ENCODE peak calls at places on chromosomes 6 and 20, in nine cellular contexts. S, N, W, A, K, M, Z, V and F are unnamed samples.

GRCh38 chr6:158910484-158911075 is 89.4 kb downstream of the RSPH3 start:
- DNase-seq in S (peak; percentile 26), W (no peak), A (no peak), V (no peak), M (peak; percentile 40), Z (no peak), N (no peak), K (no peak), F (no peak)

GRCh38 chr6:29916741-29917140 is 25.6 kb upstream of the HLA-A start:
- DNase-seq in M (no peak), W (no peak), K (no peak), Z (no peak), S (no peak), V (no peak), N (no peak), A (no peak), F (no peak)

GRCh38 chr6:109095821-109096084 is 446 bp downstream of the CEP57L1 start:
- DNase-seq in S (no peak), K (no peak), V (no peak), M (no peak), N (no peak), W (no peak), Z (no peak), A (no peak), F (no peak)

GRCh38 chr6:94548211-94548610 is 1029.1 kb upstream of the MANEA start:
- DNase-seq in S (no peak), N (no peak), W (no peak), Z (no peak), K (no peak), A (no peak), M (no peak), V (no peak), F (no peak)

GRCh38 chr6:32982084-32982701 is 13.8 kb downstream of the BRD2 start:
- DNase-seq in S (no peak), Z (no peak), W (no peak), A (no peak), V (no peak), M (no peak), N (no peak), K (no peak), F (no peak)

GRCh38 chr20:44728835-44729342 is 13.7 kb downstream of the CCN5 start:
- DNase-seq in M (peak; percentile 87), Z (peak; percentile 47), W (no peak), N (peak; percentile 87), S (no peak), K (peak; percentile 71), V (peak; percentile 96), A (peak; percentile 74), F (no peak)

GRCh38 chr20:24634855-24635254 is 165.4 kb downstream of the SYNDIG1 start:
- DNase-seq in V (no peak), S (no peak), Z (no peak), K (no peak), W (no peak), A (no peak), M (no peak), N (no peak), F (no peak)

GRCh38 chr6:167748458-167749379 is 78.0 kb upstream of the AFDN start:
- DNase-seq in N (peak; percentile 56), S (no peak), K (no peak), V (no peak), A (no peak), Z (no peak), M (no peak), W (no peak), F (no peak)

GRCh38 chr20:39042279-39043150 is 80.4 kb downstream of the DHX35 start:
- DNase-seq in Z (no peak), S (no peak), K (no peak), M (no peak), A (no peak), V (peak; percentile 60), W (no peak), N (no peak), F (no peak)

GRCh38 chr20:45822863-45823262 is 4.2 kb downstream of the TNNC2 start:
- DNase-seq in W (peak; percentile 64), M (no peak), V (peak; percentile 68), S (no peak), N (no peak), A (no peak), Z (peak; percentile 58), K (no peak), F (no peak)

GRCh38 chr6:11363881-11364576 is 131.6 kb upstream of the NEDD9 start:
- DNase-seq in K (no peak), N (no peak), S (no peak), V (no peak), M (no peak), A (no peak), W (no peak), Z (no peak), F (no peak)

GRCh38 chr6:141550471-141550870 is 582.3 kb upstream of the GJE1 start:
- DNase-seq in N (no peak), S (no peak), Z (no peak), V (no peak), M (no peak), W (no peak), K (no peak), A (no peak), F (no peak)

GRCh38 chr20:48310312-48310711 is 517.5 kb downstream of the PREX1 start:
- DNase-seq in M (no peak), W (no peak), Z (peak; percentile 80), N (no peak), V (no peak), S (no peak), A (no peak), K (no peak), F (no peak)

GRCh38 chr20:48317578-48317977 is 510.2 kb downstream of the PREX1 start:
- DNase-seq in S (no peak), A (no peak), M (no peak), K (no peak), V (no peak), N (no peak), Z (no peak), W (no peak), F (no peak)

GRCh38 chr20:48313346-48313745 is 514.5 kb downstream of the PREX1 start:
- DNase-seq in V (no peak), Z (no peak), N (no peak), W (no peak), S (no peak), A (no peak), M (no peak), K (no peak), F (no peak)

GRCh38 chr20:48319943-48320584 is 507.7 kb downstream of the PREX1 start:
- DNase-seq in S (no peak), M (no peak), N (no peak), Z (no peak), V (no peak), A (no peak), W (no peak), K (no peak), F (no peak)

DNA sequence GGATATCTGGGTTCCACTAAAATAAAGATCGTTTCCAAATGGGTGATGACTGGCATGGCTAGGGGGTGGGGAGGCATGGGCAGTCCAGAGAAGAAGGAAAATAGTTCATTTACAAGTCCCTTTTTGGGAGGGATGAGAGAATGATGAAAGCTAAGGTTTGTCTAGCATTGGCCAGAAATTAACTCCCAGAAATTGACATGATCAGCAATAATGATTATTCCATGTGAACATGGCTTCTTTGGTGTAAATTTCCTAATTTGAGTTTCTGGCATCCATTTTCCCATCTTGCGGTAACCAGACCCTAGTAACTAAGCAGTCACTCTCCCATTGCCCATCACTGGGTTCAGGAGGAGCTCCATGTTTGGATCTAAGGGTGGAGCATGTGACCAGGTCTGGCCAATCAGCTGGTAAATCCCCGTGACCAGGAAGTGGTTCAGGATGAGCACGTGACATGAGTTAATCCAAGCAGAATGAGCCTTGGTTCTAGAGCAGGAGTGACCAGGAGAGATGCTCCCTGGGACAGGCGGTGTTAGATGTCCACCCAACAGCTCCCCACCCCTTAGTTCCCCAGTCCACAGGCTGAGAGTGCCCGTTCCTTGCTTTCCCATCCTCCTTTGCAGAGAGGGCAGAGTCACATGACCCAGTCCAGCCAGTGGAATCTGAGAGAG is 512.7 kb downstream of the PREX1 start:
- DNase-seq in N (no peak), K (no peak), A (no peak), M (no peak), Z (no peak), S (no peak), W (no peak), V (no peak), F (no peak)
- H3K9me3 ChIP-seq in N (no peaks in the 10 kb centered on the region), K (no peaks in the 10 kb centered on the region), A (no peaks in the 10 kb centered on the region), M (no peaks in the 10 kb centered on the region), Z (no peaks in the 10 kb centered on the region), S (no peaks in the 10 kb centered on the region), W (no peaks in the 10 kb centered on the region), V (no peaks in the 10 kb centered on the region), F (no peaks in the 10 kb centered on the region)

DNA sequence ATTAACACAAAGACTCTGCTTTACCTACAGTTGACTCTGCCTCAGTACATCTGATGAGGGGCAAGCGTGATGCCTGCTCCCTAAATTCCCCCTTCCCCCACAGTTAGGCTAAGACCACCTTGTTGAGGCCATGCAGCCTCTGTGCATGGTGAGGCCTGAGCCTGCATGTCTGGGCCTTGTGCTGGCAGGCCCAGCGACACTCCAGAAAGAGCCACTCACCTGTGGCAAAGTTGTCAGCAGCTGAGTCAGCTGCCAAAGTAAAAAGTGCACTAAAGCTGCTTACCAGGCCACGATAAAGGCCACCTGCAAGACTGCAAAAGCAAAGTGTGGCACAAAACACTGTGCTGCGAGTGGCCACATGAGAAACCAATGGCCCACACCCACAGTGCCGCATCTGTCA is 82.3 kb downstream of the PLEKHG1 start:
- DNase-seq in S (no peak), K (no peak), Z (no peak), A (no peak), M (no peak), V (no peak), W (no peak), N (no peak), F (no peak)
- H3K4me1 ChIP-seq in S (no peaks in the 10 kb centered on the region), K (peaks cover 22% of the 10 kb centered on the region), Z (peaks cover 4% of the 10 kb centered on the region), A (no peaks in the 10 kb centered on the region), M (peaks cover 29% of the 10 kb centered on the region), V (no peaks in the 10 kb centered on the region), W (peaks cover 18% of the 10 kb centered on the region), N (no peaks in the 10 kb centered on the region), F (no peaks in the 10 kb centered on the region)

DNA sequence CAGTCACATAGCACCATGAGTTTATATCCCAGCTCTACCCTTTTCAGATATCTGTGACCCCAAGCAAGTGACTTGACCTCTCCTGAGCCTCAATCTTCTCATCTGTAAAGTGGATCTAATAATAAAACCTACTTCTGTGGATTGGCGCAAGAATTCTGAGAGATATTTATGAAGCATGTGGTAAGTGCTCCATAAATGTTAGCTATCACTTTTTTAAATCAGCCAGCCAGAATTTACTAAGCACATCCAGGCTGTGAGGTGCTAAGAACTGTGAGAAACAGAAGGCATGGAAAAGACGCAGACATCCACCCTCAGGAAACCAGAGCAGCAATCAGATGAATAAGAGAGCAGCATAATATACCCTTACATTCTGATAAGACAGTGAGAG is 863 bp downstream of the C20orf96 start:
- DNase-seq in S (no peak), W (no peak), K (no peak), Z (no peak), A (no peak), N (no peak), M (no peak), V (no peak), F (no peak)
- H3K27ac ChIP-seq in S (peak overlapping the region; percentile 62), W (peak overlapping the region; percentile 88), K (peak overlapping the region; percentile 88), Z (no peak overlapping the region), A (peak overlapping the region; percentile 77), N (peak overlapping the region; percentile 84), M (peak overlapping the region; percentile 55), V (peak overlapping the region; percentile 73), F (no peak overlapping the region)

DNA sequence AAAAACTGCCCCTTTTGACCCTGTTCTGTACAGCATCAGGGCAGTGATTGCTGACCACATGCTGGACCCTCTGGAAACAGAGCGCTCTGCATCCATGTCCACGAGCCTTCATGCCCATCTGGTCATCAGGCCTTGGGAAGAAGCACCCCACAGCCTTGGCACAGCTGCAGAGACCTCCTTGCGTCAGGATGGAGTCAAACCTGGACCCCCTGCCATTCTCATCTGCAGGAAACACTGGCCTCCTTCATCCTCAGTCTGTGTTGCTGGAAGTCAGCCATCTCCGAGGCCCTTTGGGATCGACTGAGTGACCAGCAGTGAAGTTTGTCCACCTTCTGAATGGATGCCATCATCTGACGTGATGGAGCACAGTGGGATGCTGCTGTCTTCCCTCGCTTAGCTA is 2138.3 kb upstream of the DEFB115 start:
- DNase-seq in N (no peak), Z (no peak), S (no peak), M (no peak), V (no peak), K (no peak), A (no peak), W (no peak), F (no peak)
- H3K9me3 ChIP-seq in N (no peaks in the 10 kb centered on the region), Z (no peaks in the 10 kb centered on the region), S (no peaks in the 10 kb centered on the region), M (peaks cover 3% of the 10 kb centered on the region), V (peaks cover 4% of the 10 kb centered on the region), K (peaks cover 10% of the 10 kb centered on the region), A (no peaks in the 10 kb centered on the region), W (peaks cover 7% of the 10 kb centered on the region), F (no peaks in the 10 kb centered on the region)